ENCODE peak calls at places on chromosomes 12 and 14, in five cellular contexts. K, R, N, L and J are unnamed samples.

GRCh38 chr12:3655331-3655900 is 97.5 kb downstream of the CRACR2A start:
- DNase-seq in K (peak), R (peak), N (no peak), L (no peak), J (peak)

GRCh38 chr12:22121224-22121623 is 75.2 kb downstream of the CMAS start:
- DNase-seq in K (peak), R (peak), N (no peak), L (no peak), J (no peak)

GRCh38 chr14:59362533-59362932 is 102.6 kb downstream of the GPR135 start:
- DNase-seq in K (no peak), R (no peak), N (no peak), L (no peak), J (peak)

GRCh38 chr12:22334696-22335290 is at the start of gene ST8SIA1:
- DNase-seq in K (peak), R (no peak), N (peak), L (no peak), J (peak)

GRCh38 chr12:58916891-58917570 is 3.3 kb downstream of the LRIG3 start:
- DNase-seq in K (no peak), R (peak), N (no peak), L (no peak), J (peak)

GRCh38 chr12:117874842-117875434 is 93.9 kb downstream of the KSR2 start:
- DNase-seq in K (peak), R (peak), N (peak), L (peak), J (peak)

GRCh38 chr14:102210421-102211042 is 70.8 kb downstream of the WDR20 start:
- DNase-seq in K (no peak), R (no peak), N (no peak), L (no peak), J (no peak)

GRCh38 chr14:102209224-102209966 is 69.7 kb downstream of the WDR20 start:
- DNase-seq in K (no peak), R (peak), N (no peak), L (peak), J (peak)

GRCh38 chr12:59595097-59595496 is 732 bp upstream of the SLC16A7 start:
- DNase-seq in K (no peak), R (no peak), N (no peak), L (no peak), J (no peak)

GRCh38 chr14:92317511-92317910 is 5.5 kb upstream of the SLC24A4 start:
- DNase-seq in K (no peak), R (no peak), N (no peak), L (peak), J (peak)

GRCh38 chr12:105409881-105410471 is 79.5 kb downstream of the C12orf75 start:
- DNase-seq in K (no peak), R (no peak), N (no peak), L (no peak), J (no peak)

GRCh38 chr12:117294206-117294605 is 67.2 kb downstream of the NOS1 start:
- DNase-seq in K (peak), R (peak), N (no peak), L (no peak), J (no peak)

GRCh38 chr12:4269279-4269991 is 4.1 kb upstream of the CCND2 start:
- DNase-seq in K (peak), R (peak), N (peak), L (no peak), J (peak)

GRCh38 chr12:124680863-124681778 is 113.7 kb upstream of the NCOR2 start:
- DNase-seq in K (peak), R (peak), N (peak), L (peak), J (peak)

GRCh38 chr14:70282666-70283065 is 76.8 kb downstream of the COX16 start:
- DNase-seq in K (no peak), R (no peak), N (no peak), L (no peak), J (no peak)

GRCh38 chr14:76775695-76776305 is 14.5 kb downstream of the VASH1 start:
- DNase-seq in K (peak), R (no peak), N (no peak), L (no peak), J (no peak)

GRCh38 chr12:10042167-10042566 is 11.7 kb downstream of the CLEC9A start:
- DNase-seq in K (no peak), R (no peak), N (no peak), L (no peak), J (no peak)

GRCh38 chr12:67885370-67886169 is 103.7 kb upstream of the IFNG-AS1 start:
- DNase-seq in K (no peak), R (peak), N (no peak), L (no peak), J (peak)

GRCh38 chr14:60008042-60008441 is 83.7 kb upstream of the PCNX4 start:
- DNase-seq in K (no peak), R (no peak), N (no peak), L (no peak), J (no peak)

GRCh38 chr14:105324080-105324778 is 9.7 kb downstream of the PACS2 start:
- DNase-seq in K (no peak), R (no peak), N (no peak), L (no peak), J (no peak)

GRCh38 chr12:78674311-78675085 is 190.1 kb upstream of the SYT1 start:
- DNase-seq in K (no peak), R (no peak), N (no peak), L (peak), J (peak)

GRCh38 chr12:2225736-2226135 is 172.9 kb downstream of the CACNA1C start:
- DNase-seq in K (no peak), R (no peak), N (no peak), L (no peak), J (peak)

GRCh38 chr12:2582631-2583616 is 211.8 kb upstream of the FKBP4 start:
- DNase-seq in K (peak), R (peak), N (peak), L (peak), J (peak)

GRCh38 chr14:64910847-64911495 is 3.3 kb upstream of the CHURC1 start:
- DNase-seq in K (no peak), R (peak), N (no peak), L (no peak), J (peak)

GRCh38 chr14:76129851-76130576 is 21.7 kb upstream of the GPATCH2L start:
- DNase-seq in K (no peak), R (no peak), N (no peak), L (no peak), J (no peak)

GRCh38 chr12:12696562-12697383 is 790 bp upstream of the GPR19 start:
- DNase-seq in K (peak), R (peak), N (peak), L (peak), J (peak)

DNA sequence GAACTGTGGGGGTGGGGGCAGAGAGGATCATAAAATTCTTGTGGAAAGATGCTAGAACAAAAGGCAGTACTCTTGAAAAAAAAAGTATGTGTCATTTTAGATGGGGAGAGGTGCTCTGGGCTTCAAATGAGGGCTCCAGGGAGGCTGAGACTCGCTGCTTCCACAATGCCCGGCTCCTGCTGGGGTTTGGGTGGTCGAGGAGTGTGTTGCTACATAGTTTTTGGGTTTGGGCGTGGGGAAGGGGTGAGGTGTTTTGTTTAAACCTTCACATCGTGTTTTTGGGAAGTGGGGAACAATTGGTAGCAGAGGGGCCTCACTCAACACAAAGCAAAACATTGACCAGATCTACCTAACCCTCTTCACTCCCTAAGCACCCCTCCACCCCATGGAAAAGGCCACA is 8.1 kb downstream of the ISCA2 start:
- DNase-seq in K (no peak), R (no peak), N (no peak), L (no peak), J (no peak)
- H3K4ac ChIP-seq in K (no peak), R (no peak), N (no peak), L (no peak), J (no peak)

GRCh38 chr14:68459480-68460136 is 333.3 kb downstream of the ZFP36L1 start:
- DNase-seq in K (no peak), R (no peak), N (no peak), L (no peak), J (no peak)
- H3K4ac ChIP-seq in K (no peak), R (no peak), N (no peak), L (no peak), J (peak)

GRCh38 chr14:100474176-100474575 is 113.0 kb downstream of the BEGAIN start:
- DNase-seq in K (no peak), R (no peak), N (no peak), L (no peak), J (no peak)

GRCh38 chr14:100473249-100473648 is 114.0 kb downstream of the BEGAIN start:
- DNase-seq in K (no peak), R (no peak), N (no peak), L (no peak), J (no peak)

GRCh38 chr14:100472491-100472890 is 114.7 kb downstream of the BEGAIN start:
- DNase-seq in K (no peak), R (no peak), N (no peak), L (no peak), J (no peak)

GRCh38 chr14:100475268-100475667 is 111.9 kb downstream of the BEGAIN start:
- DNase-seq in K (no peak), R (no peak), N (no peak), L (no peak), J (no peak)

GRCh38 chr14:100476012-100476822 is 111.0 kb downstream of the BEGAIN start:
- DNase-seq in K (no peak), R (peak), N (no peak), L (peak), J (peak)
- H3K4ac ChIP-seq in K (no peak), R (no peak), N (no peak), L (no peak), J (no peak)

DNA sequence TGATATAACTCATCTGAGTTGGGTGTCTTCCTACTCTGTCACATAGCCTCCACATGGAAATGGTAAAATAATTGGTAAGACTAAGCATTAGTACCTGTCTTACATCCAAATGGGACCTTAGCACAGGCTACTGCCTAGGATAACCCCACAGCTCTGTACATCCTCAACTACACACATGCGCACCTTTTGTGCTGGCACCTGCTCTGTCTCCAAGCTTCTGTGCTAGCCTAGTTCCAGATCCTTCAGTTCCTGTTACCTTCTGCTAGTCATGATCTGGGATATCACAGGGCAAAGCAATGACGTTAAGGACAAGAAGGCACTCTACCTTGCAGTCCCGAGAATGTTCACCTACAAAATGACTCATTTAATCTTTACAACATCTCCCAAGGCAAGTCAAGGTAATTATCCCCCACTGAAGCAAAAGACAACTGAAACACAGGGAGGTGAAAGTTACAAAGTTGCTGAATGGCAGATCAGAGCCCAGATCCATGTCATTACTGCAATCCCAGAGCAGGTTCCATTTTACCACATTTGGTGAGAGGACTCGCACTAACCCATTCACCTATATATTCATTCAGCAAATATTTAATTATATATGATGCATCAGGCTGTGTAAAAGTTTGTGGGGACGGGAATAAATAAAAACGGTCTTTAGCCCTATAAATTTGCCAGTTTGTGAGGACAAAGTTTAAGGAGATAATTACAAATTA is 61.7 kb downstream of the PPM1H start:
- DNase-seq in K (no peak), R (peak), N (no peak), L (peak), J (no peak)
- H3K4ac ChIP-seq in K (no peak), R (no peak), N (no peak), L (no peak), J (no peak)

GRCh38 chr12:25155031-25155576 is 39.9 kb downstream of the DNAI7 start:
- DNase-seq in K (no peak), R (peak), N (peak), L (no peak), J (peak)
- H3K4ac ChIP-seq in K (no peak), R (no peak), N (no peak), L (no peak), J (no peak)

GRCh38 chr12:120249875-120250795 is 15.4 kb downstream of the PXN start:
- DNase-seq in K (peak), R (no peak), N (no peak), L (no peak), J (peak)

GRCh38 chr12:120247183-120247582 is 18.3 kb downstream of the PXN start:
- DNase-seq in K (no peak), R (no peak), N (no peak), L (no peak), J (no peak)

GRCh38 chr12:120247621-120248030 is 17.9 kb downstream of the PXN start:
- DNase-seq in K (no peak), R (no peak), N (no peak), L (peak), J (peak)

GRCh38 chr12:120252071-120252906 is 13.2 kb downstream of the PXN start:
- DNase-seq in K (no peak), R (no peak), N (no peak), L (no peak), J (no peak)

DNA sequence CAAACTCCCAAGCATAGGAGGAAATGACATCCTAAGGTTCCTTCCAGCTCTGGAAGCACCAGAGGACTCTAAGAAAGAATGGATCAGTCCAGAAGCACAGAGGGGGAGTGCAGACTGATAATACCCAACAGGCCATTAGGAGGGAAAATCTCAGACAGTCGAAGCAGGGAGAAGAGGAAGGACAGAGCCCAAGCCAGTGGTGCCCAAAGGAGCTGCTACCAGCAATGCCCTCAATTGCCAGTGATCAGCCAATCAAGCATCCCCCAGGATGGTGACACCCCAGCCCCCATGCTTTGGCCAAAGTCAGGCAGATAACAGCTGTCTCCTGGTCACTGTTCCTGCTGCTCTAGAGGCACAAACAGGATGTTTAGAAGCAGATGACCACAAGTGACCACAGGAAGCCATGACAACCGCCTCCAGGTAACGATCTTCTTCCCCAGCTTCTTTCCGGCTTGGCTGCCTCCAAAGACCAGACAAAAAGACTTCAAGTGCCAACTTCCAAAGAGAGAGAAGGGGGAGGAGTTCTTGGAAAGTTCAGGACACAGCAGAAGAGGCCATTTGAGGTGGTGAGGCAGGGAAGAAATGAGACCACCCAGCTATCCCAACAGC is 16.2 kb downstream of the PXN start:
- DNase-seq in K (peak), R (no peak), N (no peak), L (peak), J (peak)
- H3K4ac ChIP-seq in K (no peak), R (no peak), N (no peak), L (peak), J (peak)